ENCODE peak calls at places on chromosomes 6 and 20, in ten cellular contexts. R is PC-3; H is central memory CD4-positive, alpha-beta T cell; K is brain microvascular endothelial cell; Y is testis; N is activated CD4-positive, alpha-beta T cell treated with anti-CD3 and anti-CD28 coated beads for 24 hours; I is renal cortical epithelial cell; C is aorta; Z is dermis blood vessel endothelial cell; Q is transverse colon. M is an unnamed sample.

GRCh38 chr6:41200296-41200900 is 551 bp downstream of the TREML2 start:
- DNase-seq in Z (no peak), Y (peak), I (peak), C (peak), Q (peak), N (peak), H (peak), K (no peak), R (no peak), M (peak)

GRCh38 chr6:110178626-110179405 is 654 bp downstream of the WASF1 start:
- DNase-seq in N (peak), Z (peak), I (peak), Y (peak), K (peak), Q (peak), C (peak), H (peak), R (peak), M (peak)

GRCh38 chr6:144264270-144265060 is 20.7 kb upstream of the UTRN start:
- DNase-seq in I (peak), N (no peak), C (peak), K (peak), H (no peak), R (peak), Y (no peak), Z (peak), Q (no peak), M (peak)

GRCh38 chr6:32933661-32934085 is 7.2 kb downstream of the HLA-DMB start:
- DNase-seq in C (peak), Z (peak), R (peak), H (peak), N (peak), K (peak), I (peak), Y (peak), Q (peak), M (peak)

GRCh38 chr6:40106840-40107239 is 172.6 kb upstream of the MOCS1 start:
- DNase-seq in C (no peak), H (no peak), N (no peak), R (no peak), I (no peak), K (no peak), Z (no peak), Y (no peak), Q (no peak), M (no peak)

GRCh38 chr20:17014217-17014616 is 212.6 kb upstream of the PCSK2 start:
- DNase-seq in I (no peak), Q (no peak), Z (no peak), H (no peak), C (no peak), K (no peak), R (no peak), Y (peak), N (no peak), M (peak)

GRCh38 chr20:16672299-16672698 is 57.5 kb upstream of the SNRPB2 start:
- DNase-seq in C (no peak), K (no peak), H (no peak), Z (no peak), R (no peak), N (no peak), Q (no peak), Y (no peak), I (no peak), M (no peak)

GRCh38 chr6:35091353-35092083 is 49.6 kb downstream of the TCP11 start:
- DNase-seq in N (no peak), K (no peak), Y (no peak), Z (no peak), Q (no peak), H (no peak), I (no peak), C (no peak), R (no peak), M (no peak)

GRCh38 chr20:45812157-45813005 is at the start of gene UBE2C:
- DNase-seq in N (peak), H (peak), K (peak), I (peak), C (peak), Y (peak), Q (peak), R (peak), Z (peak), M (peak)

GRCh38 chr20:48015136-48015925 is 230.1 kb upstream of the SULF2 start:
- DNase-seq in R (no peak), H (no peak), K (no peak), Y (no peak), Z (no peak), I (no peak), N (no peak), C (no peak), Q (no peak), M (no peak)

GRCh38 chr6:98041921-98042320 is 758.9 kb upstream of the MMS22L start:
- DNase-seq in H (no peak), Z (no peak), I (no peak), C (no peak), N (no peak), R (no peak), Y (no peak), Q (no peak), K (no peak), M (no peak)

GRCh38 chr6:73695619-73696421 is at the start of gene CD109:
- DNase-seq in N (peak), Q (peak), Z (peak), K (peak), H (peak), R (peak), Y (peak), C (peak), I (peak), M (peak)

GRCh38 chr6:149347067-149347466 is 29.6 kb downstream of the TAB2 start:
- DNase-seq in I (peak), Q (no peak), N (no peak), R (no peak), C (no peak), Z (no peak), H (no peak), Y (no peak), K (no peak), M (no peak)

GRCh38 chr6:159012201-159012600 is 12.2 kb upstream of the RSPH3 start:
- DNase-seq in R (no peak), I (peak), K (peak), Y (no peak), N (no peak), C (no peak), H (no peak), Z (no peak), Q (no peak), M (no peak)

GRCh38 chr6:111256646-111257045 is 169.3 kb downstream of the SLC16A10 start:
- DNase-seq in N (no peak), Y (no peak), Z (no peak), R (peak), K (no peak), I (peak), C (no peak), Q (no peak), H (no peak), M (peak)

GRCh38 chr6:122130026-122130348 is 269.5 kb upstream of the HSF2 start:
- DNase-seq in R (no peak), N (no peak), H (no peak), Q (no peak), Y (no peak), K (no peak), C (no peak), Z (no peak), I (no peak), M (no peak)

GRCh38 chr6:142013286-142013685 is 119.4 kb upstream of the GJE1 start:
- DNase-seq in H (no peak), Y (no peak), I (peak), Z (peak), Q (no peak), R (peak), K (peak), C (no peak), N (no peak), M (no peak)

GRCh38 chr6:28580484-28580883 is 54.8 kb downstream of the GPX5 start:
- DNase-seq in Y (no peak), I (peak), K (no peak), N (no peak), Z (peak), Q (no peak), R (peak), C (no peak), H (no peak), M (peak)

GRCh38 chr6:142942805-142943227 is 2.2 kb downstream of the HIVEP2 start:
- DNase-seq in H (peak), R (peak), I (no peak), Q (no peak), Z (peak), N (no peak), Y (no peak), K (no peak), C (no peak), M (peak)

GRCh38 chr20:19676202-19676601 is 81.9 kb upstream of the RIN2 start:
- DNase-seq in N (no peak), Q (no peak), H (no peak), R (no peak), K (no peak), I (no peak), Z (no peak), C (no peak), Y (no peak), M (no peak)

GRCh38 chr6:146546440-146546839 is 2.8 kb downstream of the RAB32 start:
- DNase-seq in H (no peak), R (peak), C (no peak), Y (no peak), N (no peak), K (peak), I (peak), Z (peak), Q (no peak), M (peak)

GRCh38 chr6:149107973-149108372 is 209.5 kb upstream of the TAB2 start:
- DNase-seq in I (no peak), N (no peak), Z (no peak), R (no peak), C (no peak), H (no peak), Y (no peak), K (no peak), Q (no peak), M (no peak)

GRCh38 chr6:111523484-111524166 is 40.6 kb upstream of the REV3L start:
- DNase-seq in Z (no peak), R (no peak), I (no peak), Y (no peak), Q (no peak), C (no peak), K (no peak), H (no peak), N (no peak), M (no peak)

GRCh38 chr6:43120938-43121913 is 45.1 kb downstream of the PTK7 start:
- DNase-seq in R (peak), K (peak), N (no peak), Q (peak), Z (peak), Y (peak), H (no peak), C (peak), I (peak), M (peak)

GRCh38 chr20:31841928-31842327 is 3.5 kb downstream of the FOXS1 start:
- DNase-seq in H (no peak), Y (no peak), Q (no peak), Z (peak), C (peak), R (peak), I (peak), K (peak), N (no peak), M (no peak)